ENCODE peak calls at places on chromosomes 5 and 9, in eight cellular contexts. I is ovary, P is uterus, X is aorta, M is body of pancreas, A is cardiac muscle cell, C is SJSA1, J is IMR-90. D is an unnamed sample.

GRCh38 chr5:154487541-154487940 is 9.5 kb upstream of the HAND1 start:
- DNase-seq in I (no peak), P (no peak), X (no peak), M (no peak), A (no peak), C (no peak), J (no peak), D (no peak)

GRCh38 chr5:172603425-172603824 is 37.6 kb upstream of the NEURL1B start:
- DNase-seq in I (peak; percentile 25), P (peak; percentile 48), X (no peak), M (no peak), A (no peak), C (no peak), J (peak; percentile 51), D (no peak)

GRCh38 chr5:135107101-135107500 is 73.1 kb upstream of the PITX1 start:
- DNase-seq in I (no peak), P (no peak), X (peak; percentile 29), M (no peak), A (no peak), C (no peak), J (no peak), D (no peak)

GRCh38 chr9:109246533-109246932 is 74.3 kb downstream of the EPB41L4B start:
- DNase-seq in I (no peak), P (no peak), X (no peak), M (peak; percentile 94), A (no peak), C (no peak), J (no peak), D (no peak)

GRCh38 chr5:123035320-123035949 is 1.1 kb downstream of the PPIC start:
- DNase-seq in I (peak; percentile 30), P (peak; percentile 44), X (peak; percentile 71), M (peak; percentile 47), A (peak; percentile 64), C (no peak), J (peak; percentile 27), D (no peak)

GRCh38 chr9:35688558-35689350 is 971 bp downstream of the TPM2 start:
- DNase-seq in I (no peak), P (no peak), X (no peak), M (no peak), A (no peak), C (peak; percentile 27), J (peak; percentile 92), D (no peak)

GRCh38 chr5:74957029-74957781 is 91.0 kb upstream of the FAM169A start:
- DNase-seq in I (no peak), P (no peak), X (no peak), M (no peak), A (no peak), C (no peak), J (no peak), D (no peak)

GRCh38 chr9:129889936-129890717 is 54.9 kb downstream of the USP20 start:
- DNase-seq in I (no peak), P (no peak), X (peak; percentile 74), M (no peak), A (no peak), C (no peak), J (no peak), D (no peak)

GRCh38 chr5:41869739-41870620 is at the start of gene OXCT1:
- DNase-seq in I (peak; percentile 85), P (peak; percentile 80), X (peak; percentile 89), M (peak; percentile 63), A (peak; percentile 90), C (peak; percentile 77), J (peak; percentile 80), D (peak; percentile 33)

GRCh38 chr5:96790851-96791513 is 16.8 kb downstream of the ERAP1 start:
- DNase-seq in I (no peak), P (no peak), X (no peak), M (no peak), A (no peak), C (peak; percentile 69), J (peak; percentile 63), D (no peak)

GRCh38 chr5:72523960-72524582 is 16.9 kb upstream of the ZNF366 start:
- DNase-seq in I (no peak), P (no peak), X (no peak), M (no peak), A (peak; percentile 56), C (peak; percentile 59), J (peak; percentile 88), D (no peak)

GRCh38 chr5:79699766-79700400 is 10.2 kb downstream of the CMYA5 start:
- DNase-seq in I (no peak), P (no peak), X (no peak), M (no peak), A (no peak), C (no peak), J (no peak), D (no peak)

GRCh38 chr5:115168829-115169391 is 798 bp downstream of the TRIM36 start:
- DNase-seq in I (peak; percentile 25), P (no peak), X (no peak), M (no peak), A (peak; percentile 12), C (no peak), J (no peak), D (no peak)

GRCh38 chr5:179256229-179257189 is 88.8 kb downstream of the ADAMTS2 start:
- DNase-seq in I (peak; percentile 63), P (peak; percentile 22), X (peak; percentile 50), M (no peak), A (no peak), C (no peak), J (no peak), D (no peak)

GRCh38 chr9:20684865-20685696 is 1.0 kb downstream of the FOCAD start:
- DNase-seq in I (no peak), P (no peak), X (no peak), M (no peak), A (no peak), C (peak; percentile 1), J (peak; percentile 89), D (no peak)

GRCh38 chr5:154298060-154298459 is 107.5 kb downstream of the GALNT10 start:
- DNase-seq in I (no peak), P (no peak), X (no peak), M (no peak), A (no peak), C (no peak), J (no peak), D (no peak)

GRCh38 chr5:174044451-174044850 is 1.1 kb upstream of the NSG2 start:
- DNase-seq in I (no peak), P (no peak), X (no peak), M (no peak), A (no peak), C (no peak), J (no peak), D (no peak)

GRCh38 chr9:137611623-137612609 is 6.4 kb downstream of the ARRDC1 start:
- DNase-seq in I (no peak), P (peak; percentile 31), X (peak; percentile 64), M (peak; percentile 96), A (no peak), C (peak; percentile 60), J (peak; percentile 73), D (no peak)

GRCh38 chr9:706073-706472 is 135.4 kb upstream of the DMRT1 start:
- DNase-seq in I (no peak), P (no peak), X (no peak), M (no peak), A (no peak), C (no peak), J (no peak), D (no peak)

GRCh38 chr5:138635268-138635667 is 60.1 kb upstream of the HSPA9 start:
- DNase-seq in I (peak; percentile 43), P (peak; percentile 66), X (no peak), M (no peak), A (no peak), C (no peak), J (peak; percentile 29), D (no peak)

GRCh38 chr9:113656771-113657670 is 193.5 kb downstream of the RGS3 start:
- DNase-seq in I (no peak), P (no peak), X (no peak), M (no peak), A (no peak), C (no peak), J (no peak), D (no peak)

DNA sequence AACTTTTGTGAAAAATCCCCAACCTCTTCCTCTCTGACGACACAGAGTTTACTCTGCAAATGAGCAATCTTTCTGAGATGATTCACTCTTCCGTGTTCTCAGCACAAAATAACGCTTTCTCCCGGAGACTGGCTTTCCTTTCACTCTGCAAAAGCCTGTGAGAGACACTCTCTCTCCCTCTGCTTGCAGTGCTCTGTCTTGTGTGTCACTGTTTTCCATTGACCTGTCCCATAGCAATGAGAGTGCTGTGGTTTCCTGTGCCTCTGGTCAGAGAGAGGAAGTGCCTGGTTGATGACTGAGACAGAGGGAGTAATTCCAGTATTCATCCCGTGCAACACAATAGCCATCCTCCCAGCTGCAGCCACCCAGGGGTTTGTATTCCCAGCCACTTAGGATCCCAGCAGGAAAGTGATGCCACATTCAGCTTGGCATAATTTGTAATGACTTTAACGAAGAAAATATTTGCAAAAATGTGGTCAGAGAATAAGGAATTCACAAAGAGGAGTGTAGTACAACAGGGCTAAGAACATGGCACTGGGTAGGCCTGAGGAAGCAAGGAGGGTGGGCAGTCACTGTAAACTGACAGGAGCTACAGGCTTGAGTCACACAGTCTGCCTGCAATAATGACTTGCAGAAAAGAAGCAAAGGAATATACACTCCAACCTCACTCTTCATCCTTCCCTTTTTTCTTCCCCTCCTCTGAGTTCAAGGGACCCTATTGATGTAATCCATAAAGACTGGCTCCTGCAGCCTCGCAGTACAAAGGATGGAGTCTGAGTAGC is 463.5 kb upstream of the RGMB start:
- DNase-seq in I (no peak), P (no peak), X (peak; percentile 35), M (no peak), A (no peak), C (peak; percentile 99), J (peak; percentile 99), D (peak; percentile 39)
- H3K27ac ChIP-seq in I (no peak overlapping the region), P (no peak overlapping the region), X (no peak overlapping the region), M (no peak overlapping the region), A (no peak overlapping the region), C (peak overlapping the region; percentile 98), J (peak overlapping the region; percentile 77), D (no peak overlapping the region)

GRCh38 chr5:141412853-141413539 is at the start of gene PCDHGA10:
- DNase-seq in I (no peak), P (no peak), X (no peak), M (peak; percentile 40), A (peak; percentile 77), C (peak; percentile 37), J (peak; percentile 80), D (no peak)
- H3K9me3 ChIP-seq in I (peaks cover 53% of the 10 kb centered on the region), P (peaks cover 6% of the 10 kb centered on the region), X (peaks cover 36% of the 10 kb centered on the region), M (peaks cover 67% of the 10 kb centered on the region), A (peaks cover 8% of the 10 kb centered on the region), C (peaks cover 14% of the 10 kb centered on the region), J (peaks cover 50% of the 10 kb centered on the region), D (no peaks in the 10 kb centered on the region)

GRCh38 chr5:83572271-83572670 is 100.7 kb downstream of the VCAN start:
- DNase-seq in I (no peak), P (no peak), X (no peak), M (no peak), A (no peak), C (no peak), J (no peak), D (no peak)
- H3K36me3 ChIP-seq in I (no peaks in the 10 kb centered on the region), P (no peaks in the 10 kb centered on the region), X (no peaks in the 10 kb centered on the region), M (no peaks in the 10 kb centered on the region), A (peaks cover 81% of the 10 kb centered on the region), C (peaks cover 23% of the 10 kb centered on the region), J (peaks cover 7% of the 10 kb centered on the region), D (peaks cover 6% of the 10 kb centered on the region)

DNA sequence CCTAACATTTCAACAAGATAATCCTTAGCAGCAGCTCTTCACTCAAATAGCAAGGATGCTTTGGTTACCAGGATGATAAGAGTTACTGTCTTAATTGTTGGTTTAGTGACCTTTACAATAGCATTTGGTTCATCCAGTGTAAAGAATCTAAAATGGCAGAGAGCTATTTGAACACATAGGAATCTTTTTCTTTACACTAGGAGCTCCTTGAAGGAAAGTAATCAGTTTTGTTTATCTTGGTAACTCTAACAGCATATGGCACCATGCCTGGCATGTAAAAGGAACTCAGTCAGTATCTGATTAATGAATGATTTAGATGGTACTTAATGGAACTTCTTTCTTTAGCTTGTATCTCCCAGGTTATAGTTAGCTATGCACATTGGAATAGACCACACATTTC is 10.0 kb downstream of the PSMD5 start:
- DNase-seq in I (no peak), P (no peak), X (no peak), M (no peak), A (no peak), C (no peak), J (peak; percentile 57), D (no peak)
- H3K27ac ChIP-seq in I (no peak overlapping the region), P (no peak overlapping the region), X (no peak overlapping the region), M (no peak overlapping the region), A (no peak overlapping the region), C (no peak overlapping the region), J (no peak overlapping the region), D (no peak overlapping the region)

D was measured in iPS DF 6.9.